ENCODE peak calls at places on chromosomes 16 and 17, in four cellular contexts. V is lower lobe of right lung; P is naive thymus-derived CD4-positive, alpha-beta T cell; A is esophagus squamous epithelium. F is an unnamed sample. For H3K4me1 and H3K9me3, the result is how much of the 10 kb centered on the place peaks cover.

GRCh38 chr16:27779719-27780161 is 229.8 kb downstream of the KATNIP start:
- DNase-seq in V (peak), P (no peak), A (no peak), F (peak)

GRCh38 chr17:72594248-72594647 is 473.4 kb downstream of the SOX9 start:
- DNase-seq in V (no peak), P (no peak), A (no peak), F (no peak)

GRCh38 chr16:53629151-53629550 is 74.5 kb downstream of the RPGRIP1L start:
- DNase-seq in V (no peak), P (no peak), A (no peak), F (no peak)

GRCh38 chr17:6752068-6752909 is 3.6 kb upstream of the XAF1 start:
- DNase-seq in V (no peak), P (no peak), A (no peak), F (no peak)

GRCh38 chr17:80559688-80560290 is 15.2 kb downstream of the RPTOR start:
- DNase-seq in V (no peak), P (no peak), A (no peak), F (no peak)

GRCh38 chr16:66525396-66526180 is 24.3 kb downstream of the TK2 start:
- DNase-seq in V (no peak), P (no peak), A (no peak), F (no peak)

GRCh38 chr17:39167492-39167891 is 1.5 kb upstream of the ARL5C start:
- DNase-seq in V (no peak), P (no peak), A (no peak), F (no peak)

GRCh38 chr17:57776366-57776765 is 31.3 kb upstream of the CCDC182 start:
- DNase-seq in V (no peak), P (no peak), A (no peak), F (no peak)

GRCh38 chr17:12627177-12627629 is 38.5 kb upstream of the MYOCD start:
- DNase-seq in V (no peak), P (no peak), A (no peak), F (no peak)

GRCh38 chr16:735982-736453 is 4.8 kb downstream of the CIAO3 start:
- DNase-seq in V (no peak), P (no peak), A (no peak), F (no peak)

GRCh38 chr17:46738544-46738943 is 79.9 kb downstream of the WNT3 start:
- DNase-seq in V (no peak), P (no peak), A (no peak), F (no peak)

GRCh38 chr17:60135160-60135950 is 14.4 kb upstream of the CA4 start:
- DNase-seq in V (peak), P (peak), A (peak), F (peak)

GRCh38 chr16:81238296-81239011 is at the start of gene BCO1:
- DNase-seq in V (no peak), P (no peak), A (no peak), F (peak)

GRCh38 chr17:68463211-68463990 is 6.1 kb upstream of the WIPI1 start:
- DNase-seq in V (no peak), P (no peak), A (no peak), F (no peak)

GRCh38 chr17:78779848-78780247 is 2.2 kb downstream of the CYTH1 start:
- DNase-seq in V (no peak), P (no peak), A (no peak), F (no peak)

GRCh38 chr17:28861393-28862203 is 6.8 kb downstream of the ERAL1 start:
- DNase-seq in V (no peak), P (no peak), A (no peak), F (peak)

GRCh38 chr16:85919271-85920267 is 20.6 kb downstream of the IRF8 start:
- DNase-seq in V (no peak), P (no peak), A (no peak), F (no peak)

GRCh38 chr17:20208717-20209116 is 199.6 kb downstream of the SPECC1 start:
- DNase-seq in V (no peak), P (no peak), A (no peak), F (no peak)

GRCh38 chr16:57976331-57976796 is 5.4 kb upstream of the CNGB1 start:
- DNase-seq in V (peak), P (no peak), A (no peak), F (no peak)

GRCh38 chr17:1999557-2000251 is 25.4 kb downstream of the RTN4RL1 start:
- DNase-seq in V (no peak), P (no peak), A (no peak), F (peak)

GRCh38 chr16:2704983-2705275 is 15.1 kb downstream of the PRSS27 start:
- DNase-seq in V (no peak), P (no peak), A (no peak), F (no peak)
- H3K4me3 ChIP-seq in V (no peak), P (no peak), A (no peak), F (no peak)

DNA sequence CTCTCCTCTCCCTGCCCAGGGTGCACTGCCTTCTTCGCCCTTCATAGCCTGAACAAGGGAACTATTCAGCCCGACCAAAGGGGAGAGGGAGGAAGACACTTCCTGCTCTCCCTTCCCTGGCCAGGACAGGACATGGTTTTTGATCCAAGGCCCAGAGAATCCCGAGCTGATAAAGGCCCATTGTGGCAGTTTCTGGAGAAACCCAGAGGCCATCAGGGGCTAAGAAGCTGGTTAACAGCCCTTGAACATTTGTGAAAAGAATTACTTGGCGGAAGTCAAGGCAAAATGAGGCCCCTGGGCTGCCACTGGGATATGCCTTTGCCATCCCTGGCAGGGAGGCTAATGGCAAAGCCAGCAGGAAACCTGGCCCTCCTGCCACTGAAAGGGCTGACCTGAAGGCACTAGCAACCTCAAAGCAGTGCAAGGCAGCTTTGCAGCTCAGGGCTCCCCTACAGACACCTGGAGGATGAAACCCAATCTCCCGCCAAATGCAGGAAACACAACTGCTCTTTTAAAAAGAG is 12.7 kb downstream of the PHB1 start:
- DNase-seq in V (no peak), P (no peak), A (no peak), F (no peak)
- H3K4me1 ChIP-seq in V (under half), P (under half), A (under half), F (under half)

DNA sequence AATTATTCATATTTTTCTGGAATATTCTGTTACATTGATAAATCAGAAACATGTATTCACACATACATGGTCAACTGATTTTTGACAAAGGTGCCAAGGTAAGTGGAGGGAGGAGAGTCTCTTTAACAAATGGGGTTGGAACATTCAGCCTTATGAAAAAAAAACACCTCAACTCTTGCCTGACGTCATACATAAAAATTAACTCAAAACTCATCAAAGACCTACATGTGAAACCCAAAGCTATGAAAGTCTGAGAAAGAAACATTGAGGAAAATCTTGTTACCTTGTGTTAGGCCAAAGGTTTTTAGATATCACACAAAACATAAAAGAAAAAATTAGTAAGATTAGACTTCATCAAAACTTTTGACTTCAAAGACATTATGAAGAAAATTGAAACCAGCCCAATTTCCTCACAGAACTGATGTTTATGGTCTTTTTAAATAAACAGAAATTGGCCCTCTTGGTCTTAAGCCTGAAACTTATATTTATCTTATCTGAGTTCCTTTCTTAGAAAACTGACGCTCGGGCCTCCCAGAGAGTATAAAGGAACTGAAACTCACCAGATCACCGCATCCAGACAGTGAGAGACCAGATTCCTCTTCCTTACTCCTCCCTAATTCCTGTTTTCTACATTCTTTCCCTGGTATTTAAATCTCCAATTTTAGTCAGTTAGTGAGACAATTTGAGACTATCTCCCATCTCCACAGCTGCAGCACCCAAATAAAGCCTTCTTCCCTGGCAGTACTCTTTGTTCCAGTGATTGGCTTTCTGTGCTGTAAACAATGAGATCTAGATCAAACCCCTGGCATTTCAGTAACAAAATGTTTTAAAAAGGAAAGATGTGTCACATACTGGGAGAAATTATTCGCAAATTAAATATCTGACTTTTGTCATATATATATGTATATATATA is 4.0 kb downstream of the HYDIN start:
- DNase-seq in V (no peak), P (no peak), A (no peak), F (no peak)
- H3K9me3 ChIP-seq in V (under half), P (under half), A (under half), F (under half)

GRCh38 chr17:998111-998510 is 1.2 kb downstream of the TIMM22 start:
- DNase-seq in V (no peak), P (no peak), A (no peak), F (no peak)
- H3K4me3 ChIP-seq in V (peak), P (peak), A (peak), F (no peak)

DNA sequence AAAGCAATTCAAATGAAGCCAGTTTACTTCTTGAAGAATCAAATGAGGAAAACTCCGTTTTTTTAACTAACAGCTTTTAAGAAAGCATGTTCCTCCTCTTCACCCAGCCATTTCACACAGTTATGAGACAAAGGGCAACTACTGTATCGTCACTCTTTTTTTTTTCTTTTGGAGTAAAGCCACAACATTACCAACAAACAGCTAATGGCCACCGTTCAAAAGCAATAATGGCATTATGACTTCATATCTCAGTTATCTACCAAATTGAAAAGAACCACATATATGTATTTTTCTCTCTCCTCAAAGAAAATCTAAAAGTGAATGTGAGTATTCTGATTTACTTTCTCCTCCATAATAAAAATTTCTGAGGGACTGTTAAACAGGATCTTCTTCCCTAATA is 14.5 kb downstream of the GRB2 start:
- DNase-seq in V (no peak), P (no peak), A (no peak), F (no peak)
- H3K4me1 ChIP-seq in V (half or more), P (under half), A (half or more), F (under half)

GRCh38 chr17:61700252-61700651 is 109.2 kb upstream of the NACA2 start:
- DNase-seq in V (no peak), P (no peak), A (no peak), F (no peak)
- H3K9me3 ChIP-seq in V (under half), P (under half), A (under half), F (under half)

F was measured in mucosa of descending colon.